ENCODE peak calls at places on chromosomes 1 and 21, in nine cellular contexts. W is RWPE1, N is kidney, R is keratinocyte, X is progenitor cell of endocrine pancreas, U is neural crest cell, T is fibroblast of lung, G is nephron progenitor cell, B is A549. Q is an unnamed sample.

GRCh38 chr1:54474500-54475235 is 68.5 kb upstream of the SSBP3 start:
- DNase-seq in W (no peak), N (no peak), R (no peak), X (peak; percentile 37), U (peak; percentile 53), T (no peak), G (peak; percentile 83), B (no peak), Q (peak; percentile 77)

GRCh38 chr21:44726803-44727202 is 15.4 kb upstream of the TSPEAR start:
- DNase-seq in W (no peak), N (peak; percentile 75), R (no peak), X (no peak), U (no peak), T (no peak), G (no peak), B (no peak), Q (no peak)

GRCh38 chr1:54377040-54377691 is 29.0 kb downstream of the SSBP3 start:
- DNase-seq in W (no peak), N (no peak), R (no peak), X (no peak), U (no peak), T (no peak), G (no peak), B (no peak), Q (no peak)

GRCh38 chr1:164561007-164561406 is 2.0 kb downstream of the PBX1 start:
- DNase-seq in W (no peak), N (no peak), R (no peak), X (no peak), U (no peak), T (peak; percentile 23), G (no peak), B (no peak), Q (no peak)

GRCh38 chr1:38648417-38648816 is 211.2 kb downstream of the RRAGC start:
- DNase-seq in W (no peak), N (no peak), R (no peak), X (no peak), U (no peak), T (no peak), G (no peak), B (no peak), Q (no peak)

GRCh38 chr1:218823291-218823900 is 350.3 kb upstream of the LYPLAL1 start:
- DNase-seq in W (no peak), N (no peak), R (no peak), X (no peak), U (no peak), T (peak; percentile 85), G (no peak), B (peak; percentile 65), Q (no peak)

GRCh38 chr1:117077267-117077666 is 17.1 kb downstream of the TTF2 start:
- DNase-seq in W (peak; percentile 73), N (no peak), R (peak; percentile 91), X (no peak), U (no peak), T (peak; percentile 79), G (no peak), B (peak; percentile 40), Q (no peak)

GRCh38 chr1:63612971-63613370 is 19.8 kb downstream of the PGM1 start:
- DNase-seq in W (no peak), N (no peak), R (no peak), X (no peak), U (no peak), T (no peak), G (no peak), B (no peak), Q (no peak)

GRCh38 chr21:38115870-38116269 is 140.9 kb upstream of the KCNJ15 start:
- DNase-seq in W (no peak), N (no peak), R (no peak), X (no peak), U (no peak), T (no peak), G (no peak), B (no peak), Q (no peak)

GRCh38 chr21:28675265-28676041 is 317.2 kb downstream of the LTN1 start:
- DNase-seq in W (peak; percentile 24), N (no peak), R (no peak), X (no peak), U (no peak), T (peak; percentile 79), G (no peak), B (no peak), Q (no peak)

GRCh38 chr21:38768385-38769071 is 37.2 kb upstream of the ETS2 start:
- DNase-seq in W (peak; percentile 19), N (no peak), R (no peak), X (no peak), U (no peak), T (peak; percentile 99), G (no peak), B (peak; percentile 42), Q (no peak)

GRCh38 chr21:29166853-29167252 is 36.4 kb downstream of the MAP3K7CL start:
- DNase-seq in W (no peak), N (no peak), R (no peak), X (no peak), U (no peak), T (no peak), G (no peak), B (no peak), Q (no peak)

GRCh38 chr1:233269656-233270055 is 25.9 kb downstream of the PCNX2 start:
- DNase-seq in W (no peak), N (no peak), R (no peak), X (no peak), U (no peak), T (peak; percentile 9), G (no peak), B (no peak), Q (no peak)

DNA sequence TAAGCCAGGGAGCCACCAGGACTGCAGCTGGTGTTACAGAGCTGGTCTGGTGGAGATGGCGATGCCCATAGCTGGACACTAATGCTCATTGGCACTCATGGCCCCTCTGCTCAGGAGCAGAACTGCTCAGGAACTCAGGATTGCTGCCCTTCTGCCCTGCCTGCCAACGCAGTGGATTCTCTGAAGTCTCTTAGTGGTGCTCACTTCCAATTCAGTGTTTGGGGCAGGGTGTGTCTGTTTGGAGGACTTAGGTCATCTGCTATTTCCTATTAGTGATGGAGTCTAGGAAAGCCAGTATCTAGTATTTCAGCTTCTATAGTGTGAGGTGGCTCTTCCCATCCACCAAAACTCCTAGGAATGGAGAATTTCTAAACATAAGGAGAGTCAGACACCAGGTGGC is 29.1 kb downstream of the S100A10 start:
- DNase-seq in W (no peak), N (no peak), R (no peak), X (no peak), U (no peak), T (no peak), G (no peak), B (no peak), Q (no peak)
- TF ChIP-seq CTCF in W (no peak), N (no peak), R (no peak), X (no peak), U (no peak), T (no peak), G (no peak), B (no peak), Q (no peak)

GRCh38 chr1:11858968-11859871 is 475 bp upstream of the NPPB start:
- DNase-seq in W (peak; percentile 73), N (peak; percentile 52), R (peak; percentile 15), X (peak; percentile 94), U (peak; percentile 80), T (peak; percentile 55), G (peak; percentile 98), B (peak; percentile 37), Q (no peak)
- TF ChIP-seq CTCF in W (peak; percentile 28), N (no peak), R (peak; percentile 22), X (peak; percentile 59), U (peak; percentile 44), T (peak; percentile 13), G (peak; percentile 28), B (no peak), Q (no peak)

GRCh38 chr1:1040004-1040991 is 20.4 kb downstream of the AGRN start:
- DNase-seq in W (peak; percentile 91), N (peak; percentile 92), R (peak; percentile 74), X (peak; percentile 57), U (peak; percentile 58), T (peak; percentile 78), G (peak; percentile 85), B (peak; percentile 74), Q (peak; percentile 85)
- TF ChIP-seq CTCF in W (peak; percentile 15), N (no peak), R (peak; percentile 35), X (peak; percentile 27), U (peak; percentile 32), T (no peak), G (no peak), B (no peak), Q (no peak)

DNA sequence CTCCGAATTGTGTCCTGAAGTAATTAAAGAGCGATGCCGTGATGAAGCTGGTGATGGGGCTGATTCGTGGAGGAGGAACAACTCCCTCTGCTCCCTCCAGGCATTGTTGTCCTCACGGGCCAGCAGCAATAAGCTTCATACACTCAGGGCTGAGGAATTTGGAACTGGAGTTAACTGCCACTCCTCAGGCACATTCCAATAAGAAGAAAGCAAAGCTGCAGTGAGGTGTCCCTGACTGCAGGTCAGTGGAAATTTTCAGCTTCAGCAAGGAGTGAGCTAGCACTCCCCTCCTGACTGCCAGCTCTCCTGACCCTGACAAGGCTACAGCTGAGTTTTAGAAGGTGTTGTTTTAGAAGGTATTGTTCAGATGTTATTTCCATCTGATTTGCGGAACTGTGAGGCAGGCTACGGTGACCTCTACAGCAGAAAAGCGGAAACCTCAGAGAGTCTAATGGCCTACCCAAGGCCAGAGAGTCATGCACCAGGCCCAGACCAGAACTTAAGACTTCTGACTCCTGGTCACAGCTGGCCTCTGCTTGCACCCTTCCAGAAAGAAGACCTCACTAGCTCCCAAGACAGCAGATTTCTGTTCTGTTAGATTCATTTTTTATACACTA is 148.8 kb downstream of the TGFBR3 start:
- DNase-seq in W (peak; percentile 89), N (peak; percentile 76), R (peak; percentile 77), X (peak; percentile 16), U (no peak), T (peak; percentile 67), G (peak; percentile 6), B (peak; percentile 86), Q (no peak)
- TF ChIP-seq CTCF in W (no peak), N (no peak), R (no peak), X (no peak), U (no peak), T (no peak), G (no peak), B (no peak), Q (no peak)

GRCh38 chr1:157748262-157748817 is 28.6 kb downstream of the FCRL2 start:
- DNase-seq in W (no peak), N (no peak), R (no peak), X (no peak), U (no peak), T (no peak), G (no peak), B (no peak), Q (no peak)

GRCh38 chr1:157753611-157754010 is 23.3 kb downstream of the FCRL2 start:
- DNase-seq in W (no peak), N (no peak), R (no peak), X (no peak), U (no peak), T (no peak), G (no peak), B (no peak), Q (no peak)

DNA sequence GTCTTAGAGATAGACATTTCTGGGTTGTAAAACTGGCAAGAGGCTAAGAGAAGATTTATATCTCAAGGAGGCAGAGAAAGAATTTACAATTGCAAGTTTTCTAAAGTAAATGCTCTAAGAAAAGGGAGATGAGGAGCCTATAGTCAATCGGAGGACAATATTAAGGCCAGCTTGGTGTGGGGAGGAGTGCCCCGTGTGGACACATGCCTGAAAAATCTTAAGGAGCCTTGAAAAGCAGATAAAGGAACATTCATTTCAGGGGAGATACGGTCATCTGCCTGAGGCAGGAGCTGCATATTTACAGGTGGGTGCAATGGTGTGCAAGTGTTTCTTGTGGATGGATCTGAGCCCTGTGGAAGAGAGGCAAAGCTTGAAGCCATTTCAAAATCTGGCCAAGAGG is 25.6 kb downstream of the FCRL2 start:
- DNase-seq in W (no peak), N (no peak), R (no peak), X (no peak), U (no peak), T (no peak), G (no peak), B (no peak), Q (no peak)
- TF ChIP-seq CTCF in W (no peak), N (no peak), R (peak; percentile 10), X (no peak), U (peak; percentile 14), T (no peak), G (no peak), B (no peak), Q (no peak)

Q was measured in glutamatergic neuron.